ENCODE peak calls at places on chromosomes 1 and 21, in nine cellular contexts. S is transverse colon; A is cardiac fibroblast; U is CD8-positive, alpha-beta memory T cell; B is CD4-positive, CD25-positive, alpha-beta regulatory T cell; Q is choroid plexus epithelial cell; K is OCI-LY7; C is heart left ventricle; R is NT2/D1. I is an unnamed sample.

GRCh38 chr21:31476551-31477120 is 132.6 kb upstream of the TIAM1 start:
- DNase-seq in Q (peak), K (no peak), R (no peak), S (no peak), B (no peak), U (no peak), A (peak), C (no peak), I (peak)

GRCh38 chr1:112687785-112688496 is 13.5 kb downstream of the MOV10 start:
- DNase-seq in B (no peak), S (no peak), C (no peak), R (no peak), A (no peak), Q (no peak), U (no peak), K (no peak), I (no peak)

GRCh38 chr1:39407889-39408640 is 83.4 kb upstream of the BMP8A start:
- DNase-seq in A (peak), Q (no peak), R (no peak), U (no peak), S (peak), B (no peak), K (no peak), C (no peak), I (no peak)

GRCh38 chr1:180507826-180508724 is 5.7 kb upstream of the ACBD6 start:
- DNase-seq in S (no peak), K (no peak), Q (peak), U (no peak), A (peak), C (no peak), B (no peak), R (no peak), I (peak)

GRCh38 chr1:212597495-212597894 is 11.1 kb upstream of the ATF3 start:
- DNase-seq in U (no peak), C (no peak), R (no peak), A (peak), B (no peak), K (no peak), Q (peak), S (no peak), I (no peak)

GRCh38 chr1:70675737-70676156 is 264.7 kb downstream of the CTH start:
- DNase-seq in S (no peak), U (no peak), K (peak), B (no peak), C (no peak), A (no peak), Q (no peak), R (peak), I (no peak)

GRCh38 chr21:39318091-39318959 is 4.9 kb upstream of the BRWD1 start:
- DNase-seq in B (no peak), U (no peak), R (no peak), Q (no peak), K (peak), C (no peak), S (no peak), A (no peak), I (no peak)

GRCh38 chr1:222918746-222919477 is 104.1 kb downstream of the DISP1 start:
- DNase-seq in K (no peak), C (no peak), A (no peak), U (no peak), B (no peak), S (no peak), R (no peak), Q (peak), I (no peak)

GRCh38 chr1:226653311-226653921 is 85.7 kb downstream of the ITPKB start:
- DNase-seq in K (peak), C (peak), R (no peak), S (peak), B (peak), U (peak), Q (no peak), A (no peak), I (no peak)

GRCh38 chr1:168945870-168946269 is 160.6 kb upstream of the ATP1B1 start:
- DNase-seq in C (peak), A (no peak), S (peak), Q (peak), B (no peak), R (no peak), K (no peak), U (no peak), I (no peak)

GRCh38 chr1:110148961-110149360 is 1.3 kb upstream of the SLC6A17 start:
- DNase-seq in R (no peak), U (no peak), C (no peak), Q (peak), S (no peak), K (peak), B (no peak), A (peak), I (no peak)

GRCh38 chr1:110153407-110153950 is 3.2 kb downstream of the SLC6A17 start:
- DNase-seq in Q (no peak), U (no peak), A (no peak), C (no peak), R (no peak), S (no peak), B (no peak), K (no peak), I (no peak)

GRCh38 chr1:110150330-110151174 is at the start of gene SLC6A17:
- DNase-seq in B (no peak), S (no peak), R (no peak), C (no peak), K (no peak), A (peak), U (no peak), Q (peak), I (peak)

GRCh38 chr1:110152133-110152785 is 2.0 kb downstream of the SLC6A17 start:
- DNase-seq in S (no peak), B (no peak), R (no peak), C (no peak), K (no peak), U (no peak), Q (peak), A (peak), I (peak)

DNA sequence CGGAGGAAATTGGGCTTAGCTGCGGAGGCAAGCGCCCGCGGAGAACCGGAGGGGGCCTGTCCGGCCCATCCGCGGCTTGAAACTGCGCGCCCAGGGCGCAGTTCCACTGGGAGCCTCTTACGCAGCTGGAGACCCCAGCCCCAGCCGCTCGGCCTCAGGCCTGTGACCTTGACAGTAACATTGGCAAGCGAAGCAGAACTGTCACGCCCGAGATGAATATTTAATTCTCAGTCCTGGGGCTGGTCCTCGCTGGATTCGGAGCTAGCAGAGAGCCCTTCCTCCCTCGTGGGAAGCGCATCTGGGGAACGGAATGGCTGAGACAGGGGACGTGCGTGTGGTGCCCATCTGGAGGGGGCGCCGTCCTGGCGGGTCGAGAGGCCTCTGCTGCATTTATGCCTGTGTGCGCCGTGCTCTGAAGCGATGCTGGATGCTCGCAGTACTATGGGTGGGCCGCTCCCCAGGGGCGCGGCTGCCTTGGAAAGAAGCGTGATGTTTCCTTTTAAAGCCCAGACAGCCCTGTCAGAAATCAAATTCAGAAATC is 951 bp downstream of the SLC6A17 start:
- DNase-seq in S (no peak), K (no peak), A (peak), B (no peak), Q (peak), U (no peak), C (no peak), R (no peak), I (no peak)
- H3K4me3 ChIP-seq in S (no peak), K (no peak), A (no peak), B (no peak), Q (no peak), U (no peak), C (peak), R (peak), I (peak)

GRCh38 chr1:26546375-26546774 is 16.8 kb downstream of the RPS6KA1 start:
- DNase-seq in U (no peak), R (no peak), K (no peak), S (no peak), A (no peak), Q (no peak), C (no peak), B (no peak), I (no peak)
- H3K4me3 ChIP-seq in U (peak), R (no peak), K (peak), S (no peak), A (no peak), Q (no peak), C (no peak), B (peak), I (no peak)

DNA sequence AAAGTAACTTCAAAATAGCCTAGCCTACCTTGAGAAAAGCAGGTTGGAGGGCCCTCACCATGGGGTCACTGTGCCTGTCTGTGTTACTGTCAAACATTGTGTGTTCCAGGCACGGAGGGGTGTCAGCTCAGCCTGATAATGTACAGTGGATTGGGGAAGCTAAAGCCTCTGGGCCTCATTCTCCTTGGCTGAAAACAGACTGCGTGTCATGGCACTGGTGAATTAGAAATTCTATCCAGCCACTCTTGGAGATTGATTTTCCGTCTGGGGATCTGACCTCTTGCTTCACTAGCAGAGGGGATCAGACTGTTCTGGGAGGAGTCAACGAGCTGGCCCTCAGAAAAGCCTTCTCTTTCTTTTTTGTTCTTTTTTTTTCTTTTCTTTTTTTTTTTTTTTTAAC is 123.5 kb upstream of the HOOK1 start:
- DNase-seq in S (peak), K (no peak), C (no peak), B (no peak), A (no peak), Q (peak), U (no peak), R (no peak), I (no peak)
- H3K4me3 ChIP-seq in S (no peak), K (no peak), C (no peak), B (no peak), A (no peak), Q (no peak), U (no peak), R (no peak), I (no peak)

GRCh38 chr1:15757575-15758401 is 807 bp upstream of the FBLIM1 start:
- DNase-seq in U (no peak), K (no peak), C (peak), B (no peak), Q (peak), R (no peak), A (peak), S (peak), I (no peak)

GRCh38 chr1:15758953-15759661 is 512 bp downstream of the FBLIM1 start:
- DNase-seq in C (no peak), R (no peak), S (no peak), K (no peak), Q (peak), B (no peak), A (no peak), U (no peak), I (no peak)

GRCh38 chr1:15757016-15757543 is 1.5 kb upstream of the FBLIM1 start:
- DNase-seq in K (no peak), B (no peak), R (no peak), U (no peak), A (no peak), S (no peak), Q (no peak), C (no peak), I (no peak)

GRCh38 chr1:15760520-15761211 is 2.1 kb downstream of the FBLIM1 start:
- DNase-seq in K (no peak), B (no peak), A (peak), U (no peak), C (peak), R (no peak), Q (peak), S (peak), I (peak)

GRCh38 chr1:15758537-15758936 is at the start of gene FBLIM1:
- DNase-seq in A (no peak), K (no peak), Q (no peak), R (no peak), B (no peak), S (no peak), U (no peak), C (no peak), I (no peak)
- H3K4me3 ChIP-seq in A (peak), K (no peak), Q (peak), R (peak), B (no peak), S (peak), U (no peak), C (peak), I (peak)

GRCh38 chr1:218350022-218350525 is 4.9 kb downstream of the TGFB2 start:
- DNase-seq in S (no peak), U (no peak), K (no peak), B (no peak), A (no peak), Q (no peak), R (no peak), C (no peak), I (no peak)
- H3K4me3 ChIP-seq in S (no peak), U (no peak), K (no peak), B (no peak), A (no peak), Q (peak), R (no peak), C (no peak), I (no peak)

DNA sequence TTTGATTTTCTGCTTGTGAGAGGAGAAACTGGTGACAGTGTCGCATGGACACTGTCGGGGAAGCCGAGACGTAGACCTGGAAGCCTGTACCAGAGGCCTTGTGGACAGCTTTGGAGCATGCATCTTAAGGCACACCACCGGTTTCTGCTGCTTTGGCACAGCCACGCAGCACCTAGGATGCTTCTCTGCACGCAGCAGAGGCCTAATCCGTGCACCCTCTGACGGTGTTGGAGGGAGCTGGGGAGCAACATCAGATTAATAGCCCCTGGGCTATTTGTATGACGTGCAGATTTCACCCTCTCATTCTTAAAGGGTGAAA is 30.3 kb downstream of the TEX35 start:
- DNase-seq in S (no peak), A (no peak), Q (no peak), C (no peak), K (peak), B (peak), R (no peak), U (no peak), I (no peak)
- H3K4me3 ChIP-seq in S (peak), A (peak), Q (peak), C (peak), K (peak), B (peak), R (peak), U (peak), I (peak)

DNA sequence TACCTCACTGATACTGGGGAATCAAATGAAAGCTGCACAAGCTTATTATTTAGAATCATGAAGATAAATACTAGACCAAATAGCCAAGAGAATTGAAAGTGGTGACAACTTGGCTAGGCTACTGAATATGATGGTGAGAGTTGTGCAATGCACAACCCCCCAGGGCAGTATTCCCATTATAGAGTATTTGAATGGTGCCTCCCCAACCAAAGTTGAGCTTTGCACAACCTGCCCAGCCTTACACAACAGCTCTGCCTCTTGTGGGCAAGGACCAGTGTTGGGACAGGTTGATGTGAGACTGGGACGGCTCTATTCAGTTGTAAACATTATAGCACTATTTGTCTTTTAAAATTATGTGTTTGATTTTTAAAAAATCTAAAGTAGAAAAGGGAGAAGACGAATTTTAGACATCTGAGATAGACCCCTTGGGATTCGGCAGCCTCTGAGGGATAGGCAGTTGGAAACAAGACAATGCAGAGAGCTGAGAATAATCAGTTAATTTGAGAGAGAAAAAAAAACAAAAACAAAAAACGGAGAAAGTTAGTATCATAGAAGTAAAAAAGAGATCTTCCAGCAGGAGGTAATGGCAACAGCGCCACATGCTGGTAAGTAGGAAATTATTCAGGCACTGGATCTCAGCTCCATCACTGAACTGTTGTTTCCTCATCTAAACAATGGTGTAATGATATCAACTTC is 91.0 kb upstream of the KCNA3 start:
- DNase-seq in A (peak), K (peak), U (peak), S (peak), B (peak), C (no peak), R (peak), Q (peak), I (peak)
- H3K4me3 ChIP-seq in A (no peak), K (peak), U (no peak), S (no peak), B (no peak), C (no peak), R (no peak), Q (no peak), I (no peak)

I was measured in skeletal muscle cell.